ENCODE peak calls at places on chromosomes 13 and 19, in five cellular contexts. W is tibial nerve; N is activated CD4-positive, alpha-beta T cell treated with anti-CD3 and anti-CD28 coated beads, Interleukin-2, amount 50 U/mL, for 48 hours; M is effector CD4-positive, alpha-beta T cell; R is EL. O is an unnamed sample.

GRCh38 chr13:113598481-113598880 is 13.9 kb downstream of the TFDP1 start:
- DNase-seq in M (no peak), W (no peak), N (no peak), R (no peak), O (no peak)

GRCh38 chr13:34340534-34340933 is 522.6 kb downstream of the RFC3 start:
- DNase-seq in W (no peak), N (no peak), M (no peak), R (peak; percentile 43), O (no peak)

GRCh38 chr13:75482820-75483079 is 781 bp upstream of the TBC1D4 start:
- DNase-seq in M (no peak), R (no peak), N (no peak), W (no peak), O (no peak)

GRCh38 chr13:77516342-77516789 is 19.1 kb upstream of the SCEL start:
- DNase-seq in N (peak; percentile 27), W (no peak), M (no peak), R (peak; percentile 28), O (no peak)

GRCh38 chr19:4297901-4298771 is 4.1 kb downstream of the TMIGD2 start:
- DNase-seq in W (no peak), R (no peak), N (peak; percentile 23), M (no peak), O (no peak)

GRCh38 chr13:66835040-66835628 is 395.0 kb downstream of the PCDH9 start:
- DNase-seq in R (no peak), W (peak; percentile 53), N (no peak), M (no peak), O (no peak)

GRCh38 chr13:77874406-77874805 is 44.2 kb downstream of the EDNRB start:
- DNase-seq in W (no peak), N (no peak), R (no peak), M (no peak), O (no peak)

GRCh38 chr13:37014609-37015008 is 14.0 kb downstream of the EXOSC8 start:
- DNase-seq in R (peak; percentile 30), N (no peak), W (no peak), M (no peak), O (no peak)

GRCh38 chr19:41708481-41708880 is at the start of gene CEACAM5:
- DNase-seq in N (no peak), R (no peak), M (no peak), W (no peak), O (no peak)

GRCh38 chr19:30171138-30171635 is 201.0 kb upstream of the ZNF536 start:
- DNase-seq in R (no peak), M (no peak), N (no peak), W (no peak), O (no peak)

GRCh38 chr13:63864171-63864902 is 2448.7 kb upstream of the PCDH20 start:
- DNase-seq in N (no peak), M (no peak), W (no peak), R (peak; percentile 39), O (no peak)

GRCh38 chr13:50389726-50390125 is 374.5 kb downstream of the KCNRG start:
- DNase-seq in M (no peak), W (no peak), R (no peak), N (no peak), O (no peak)

GRCh38 chr19:49820125-49820524 is 2.0 kb downstream of the MED25 start:
- DNase-seq in W (no peak), M (no peak), R (no peak), N (no peak), O (no peak)

GRCh38 chr13:66312312-66313087 is 917.6 kb downstream of the PCDH9 start:
- DNase-seq in W (peak; percentile 35), R (peak; percentile 67), M (no peak), N (no peak), O (no peak)

GRCh38 chr19:36488816-36489138 is 584 bp downstream of the ZNF566 start:
- DNase-seq in M (no peak), R (peak; percentile 18), W (no peak), N (peak; percentile 51), O (peak; percentile 59)

GRCh38 chr13:34064456-34065205 is 246.7 kb downstream of the RFC3 start:
- DNase-seq in R (no peak), N (no peak), W (no peak), M (no peak), O (no peak)

GRCh38 chr13:27476943-27477681 is 26.7 kb upstream of the MTIF3 start:
- DNase-seq in R (peak; percentile 25), M (no peak), N (peak; percentile 19), W (no peak), O (no peak)

GRCh38 chr13:82740442-82740841 is 1141.8 kb downstream of the SLITRK1 start:
- DNase-seq in W (no peak), N (no peak), M (no peak), R (no peak), O (no peak)

GRCh38 chr13:25114220-25114619 is 18.3 kb downstream of the PABPC3 start:
- DNase-seq in R (peak; percentile 66), M (peak; percentile 30), W (peak; percentile 75), N (peak; percentile 74), O (peak; percentile 49)

GRCh38 chr19:33067121-33067520 is 2.4 kb upstream of the RHPN2 start:
- DNase-seq in M (no peak), W (no peak), R (no peak), N (no peak), O (no peak)

GRCh38 chr13:27079421-27079958 is 92.1 kb downstream of the USP12 start:
- DNase-seq in R (peak; percentile 71), M (no peak), N (no peak), W (no peak), O (no peak)

GRCh38 chr19:18044825-18045304 is 36.9 kb downstream of the ARRDC2 start:
- DNase-seq in N (peak; percentile 93), W (peak; percentile 58), R (peak; percentile 68), M (peak; percentile 77), O (peak; percentile 11)

GRCh38 chr13:82766732-82767321 is 1115.4 kb downstream of the SLITRK1 start:
- DNase-seq in R (no peak), N (no peak), M (no peak), W (no peak), O (no peak)

GRCh38 chr13:30165791-30166190 is 141.6 kb downstream of the KATNAL1 start:
- DNase-seq in R (no peak), N (no peak), W (peak; percentile 20), M (no peak), O (no peak)

GRCh38 chr19:45477713-45478453 is 10.1 kb downstream of the FOSB start:
- DNase-seq in R (no peak), N (peak; percentile 45), M (no peak), W (no peak), O (no peak)

GRCh38 chr13:98746968-98747367 is 5.5 kb downstream of the SLC15A1 start:
- DNase-seq in W (no peak), R (peak; percentile 13), M (no peak), N (no peak), O (no peak)

GRCh38 chr19:30881986-30882385 is 467.2 kb downstream of the TSHZ3 start:
- DNase-seq in M (no peak), N (no peak), W (no peak), R (no peak), O (no peak)

GRCh38 chr13:100403675-100404074 is 184.9 kb downstream of the GGACT start:
- DNase-seq in M (no peak), R (no peak), N (no peak), W (no peak), O (no peak)

GRCh38 chr19:30406220-30406944 is 34.2 kb downstream of the ZNF536 start:
- DNase-seq in R (no peak), N (no peak), M (no peak), W (no peak), O (no peak)

GRCh38 chr19:16066611-16067104 is 9.6 kb upstream of the TPM4 start:
- DNase-seq in N (peak; percentile 67), R (peak; percentile 62), M (peak; percentile 35), W (no peak), O (peak; percentile 55)

GRCh38 chr13:51849145-51850101 is 4.4 kb upstream of the TMEM272 start:
- DNase-seq in W (no peak), M (no peak), N (peak; percentile 62), R (peak; percentile 31), O (peak; percentile 56)

GRCh38 chr19:7975037-7975436 is 30.4 kb downstream of the ELAVL1 start:
- DNase-seq in W (no peak), M (no peak), R (no peak), N (no peak), O (no peak)

O was measured in 8988T.